ENCODE peak calls at places on chromosomes 5 and 9, in four cellular contexts. V is GM12892, S is HepG2, L is K562. X is an unnamed sample.

GRCh38 chr5:852018-852417 is 1.2 kb upstream of the ZDHHC11 start:
- DNase-seq in V (no peak), S (no peak), L (no peak), X (no peak)

GRCh38 chr5:88839238-88839637 is 43.7 kb downstream of the MEF2C start:
- DNase-seq in V (no peak), S (no peak), L (no peak), X (no peak)

GRCh38 chr5:100691545-100691944 is 156.4 kb downstream of the FAM174A start:
- DNase-seq in L (no peak), S (no peak), V (no peak), X (no peak)

GRCh38 chr9:133834080-133834976 is 96.2 kb upstream of the SARDH start:
- DNase-seq in L (no peak), V (no peak), S (no peak), X (no peak)

GRCh38 chr5:134370306-134370870 is 981 bp upstream of the UBE2B start:
- DNase-seq in L (no peak), V (no peak), S (no peak), X (no peak)

GRCh38 chr5:141003791-141004601 is 37.7 kb downstream of the PCDHAC2 start:
- DNase-seq in V (no peak), L (no peak), S (no peak), X (no peak)

GRCh38 chr5:133635051-133635450 is 22.7 kb upstream of the FSTL4 start:
- DNase-seq in V (no peak), L (no peak), S (no peak), X (no peak)

GRCh38 chr5:6404129-6404528 is 25.8 kb upstream of the MED10 start:
- DNase-seq in L (no peak), V (no peak), S (no peak), X (no peak)

DNA sequence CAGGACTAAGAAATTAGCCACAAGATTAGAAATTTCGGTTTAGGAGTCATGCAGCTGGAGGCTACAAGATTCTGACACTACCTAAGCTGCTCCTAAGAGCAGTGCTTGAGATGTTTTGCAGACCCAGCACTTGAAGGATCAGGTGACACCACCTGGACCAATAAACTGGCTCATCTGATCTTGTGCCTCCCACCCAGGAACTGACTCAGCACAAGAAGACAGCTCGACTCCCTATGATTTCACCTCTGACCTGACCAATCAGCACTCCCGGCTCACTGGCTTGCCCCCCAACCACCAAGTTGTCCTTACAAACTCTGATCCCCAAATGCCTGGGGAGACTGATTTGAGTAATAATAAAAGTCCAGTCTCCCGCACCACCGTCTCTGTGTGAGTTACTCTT is 170.4 kb downstream of the TTC39B start:
- DNase-seq in V (no peak), L (no peak), S (no peak), X (no peak)
- TF ChIP-seq POLR2A in V (no peak), L (no peak), S (no peak), X (no peak)

DNA sequence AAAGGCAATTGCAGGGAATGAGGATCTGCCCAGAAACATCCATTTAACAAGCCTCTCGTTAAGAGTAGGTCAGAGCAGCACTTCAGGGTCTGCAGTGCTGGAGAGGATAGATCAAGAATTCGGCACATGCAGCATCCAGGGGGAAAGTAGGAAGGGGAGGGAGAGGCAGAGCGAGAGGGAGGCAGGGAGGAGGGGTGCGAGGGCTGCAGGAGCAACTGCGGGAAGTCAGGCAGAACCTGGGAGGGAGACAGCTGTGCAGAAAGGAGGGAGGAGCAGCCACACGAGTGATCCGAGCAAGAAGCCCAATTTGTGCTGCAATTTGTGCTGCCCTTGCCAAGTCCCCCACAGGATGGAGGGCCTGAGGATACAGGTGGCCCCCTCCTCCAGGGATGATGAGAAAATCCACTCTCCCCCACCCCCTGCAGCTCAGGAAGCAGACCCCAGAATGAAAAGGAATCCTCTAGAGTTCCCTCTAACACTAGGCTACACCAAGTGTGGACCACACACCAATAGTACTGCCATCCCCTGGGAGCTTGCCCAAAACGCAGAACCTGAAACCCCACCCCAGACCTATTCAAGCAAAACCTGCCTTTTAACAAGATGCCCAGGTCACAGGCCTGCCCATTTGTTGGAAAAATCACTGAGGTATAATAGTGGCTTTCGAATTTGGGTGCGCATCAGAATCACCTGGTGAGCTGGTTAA is 62.1 kb downstream of the EPB41L4B start:
- DNase-seq in S (no peak), L (no peak), V (no peak), X (no peak)
- TF ChIP-seq TAF1 in S (no peak), L (no peak), V (no peak), X (no peak)

DNA sequence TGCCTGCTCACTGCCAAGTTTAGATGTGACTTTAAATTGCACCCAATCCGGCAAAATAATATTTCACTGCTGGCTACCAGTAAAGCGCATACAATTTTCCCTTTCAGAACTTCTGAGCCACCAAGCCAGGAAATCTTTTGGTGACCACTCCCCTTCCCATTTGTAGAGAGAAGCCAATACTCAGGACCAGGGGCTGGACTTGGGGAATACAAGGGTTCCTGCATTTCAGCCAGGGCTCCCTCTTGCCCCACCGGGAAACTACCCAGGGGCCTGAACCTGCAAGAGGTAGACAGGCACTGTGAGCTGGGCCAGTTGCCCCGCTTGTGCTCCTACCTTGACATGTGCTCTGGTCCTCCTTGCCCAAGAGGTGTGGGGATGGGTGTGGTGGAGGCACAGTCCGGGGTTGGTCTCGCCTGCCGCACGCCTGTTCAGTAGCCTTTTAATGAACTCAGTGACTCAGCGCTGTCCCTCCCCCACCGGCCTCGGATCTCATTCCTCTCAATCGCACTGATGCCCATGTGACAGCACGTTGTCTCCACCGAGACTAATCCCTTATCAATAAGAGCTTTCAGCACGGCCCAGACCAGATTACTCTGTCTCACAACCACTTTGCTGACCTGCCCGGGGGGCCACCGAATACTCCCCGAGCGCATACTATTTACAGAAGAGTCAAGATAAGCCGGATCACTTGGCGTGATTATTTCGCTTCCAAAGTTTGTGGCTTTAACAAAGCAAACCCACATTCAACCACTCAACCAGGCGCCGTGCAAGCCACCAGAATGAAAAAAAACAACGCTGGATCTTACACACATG is 226.5 kb downstream of the DCP2 start:
- DNase-seq in S (peak; percentile 81), V (no peak), L (peak; percentile 63), X (no peak)
- TF ChIP-seq POLR2A in S (no peak), V (no peak), L (no peak), X (no peak)

DNA sequence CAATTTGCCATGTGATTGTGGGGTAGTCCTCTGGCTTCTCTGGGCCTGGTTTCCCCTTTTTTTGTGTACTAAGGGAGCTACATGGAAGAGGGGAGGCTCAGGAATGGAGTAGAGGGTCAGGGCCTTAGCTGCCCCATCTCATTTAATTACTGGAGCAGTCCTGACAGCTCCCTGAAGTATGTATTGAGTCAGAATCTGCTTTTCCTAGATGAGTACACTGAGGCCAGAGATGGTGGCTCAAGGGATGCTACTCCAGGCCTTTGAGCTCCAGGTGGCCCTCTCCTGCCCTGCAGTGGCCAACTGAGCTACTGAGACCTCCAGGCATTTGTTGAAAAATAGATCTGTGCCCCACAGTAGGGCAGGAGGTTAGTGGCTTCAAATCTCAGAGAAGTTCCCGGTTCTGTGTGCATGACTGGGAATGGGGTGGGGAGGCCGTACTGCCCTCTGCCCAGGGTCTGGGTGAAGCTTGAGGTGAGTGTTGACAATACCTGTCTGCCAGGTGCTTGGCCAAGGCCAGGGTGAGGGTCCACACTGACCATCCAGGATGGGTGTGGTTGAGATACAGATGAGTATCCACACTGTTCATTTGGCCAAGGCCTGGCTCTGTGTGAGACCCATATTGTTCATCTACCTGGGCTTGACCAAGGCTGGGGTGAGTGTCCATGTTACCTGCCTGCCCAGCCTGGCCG is 45.7 kb downstream of the CXXC5 start:
- DNase-seq in S (no peak), V (no peak), L (no peak), X (no peak)
- TF ChIP-seq TAF1 in S (no peak), V (no peak), L (no peak), X (no peak)

DNA sequence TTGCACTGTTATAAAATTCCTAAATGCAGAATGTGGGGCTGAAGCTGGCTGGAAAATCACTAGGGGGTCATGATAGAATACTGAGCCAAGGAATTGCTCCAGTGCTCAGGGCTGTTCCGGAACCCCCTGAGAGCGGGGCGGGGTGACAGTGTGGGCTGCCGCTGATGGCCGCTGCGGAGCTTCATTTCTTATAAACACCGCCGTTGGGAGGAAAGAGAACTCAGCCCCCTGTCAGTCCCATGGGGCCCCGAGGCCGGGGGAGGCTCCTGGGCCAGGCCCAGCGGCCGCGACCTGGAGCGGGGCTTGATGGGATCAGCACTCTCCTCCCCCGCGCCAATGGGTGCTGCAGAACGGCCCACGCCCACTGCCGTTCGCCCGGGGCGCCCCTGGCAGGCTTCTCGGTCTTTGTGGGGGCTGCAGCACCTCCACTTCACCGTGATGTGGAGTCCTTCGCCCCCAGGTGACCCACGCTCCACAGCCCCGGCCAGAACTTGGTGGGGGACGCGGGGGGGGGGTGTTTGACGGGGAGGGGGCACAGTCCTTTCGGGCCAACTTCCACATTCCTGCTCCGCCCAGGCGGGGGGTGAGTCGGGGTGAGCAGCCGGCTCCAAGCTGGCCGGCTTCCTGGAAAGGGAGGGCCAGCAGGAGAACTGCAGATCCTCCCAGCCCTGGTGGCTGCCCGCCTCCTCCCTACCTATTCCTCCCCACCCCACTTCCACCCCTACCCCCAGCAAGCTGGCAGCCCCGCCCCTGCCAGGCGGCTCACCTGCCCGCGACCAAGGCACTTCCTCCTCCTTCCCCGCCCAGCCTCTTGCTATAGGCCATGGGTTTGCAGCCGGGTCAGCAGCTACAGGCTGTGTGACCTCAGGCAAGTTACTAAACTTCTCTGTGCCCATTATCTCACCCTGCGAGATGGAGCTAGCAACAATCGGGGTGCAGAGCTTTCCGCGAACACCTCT is 5.4 kb upstream of the IRF1 start:
- DNase-seq in S (peak; percentile 87), L (peak; percentile 92), V (peak; percentile 68), X (peak; percentile 60)
- TF ChIP-seq POLR2A in S (peak; percentile 68), L (peak; percentile 61), V (peak; percentile 48), X (no peak)

GRCh38 chr5:142446131-142446959 is 121.5 kb upstream of the SPRY4 start:
- DNase-seq in S (peak; percentile 83), L (no peak), V (no peak), X (no peak)
- TF ChIP-seq TAF1 in S (no peak), L (no peak), V (no peak), X (no peak)

DNA sequence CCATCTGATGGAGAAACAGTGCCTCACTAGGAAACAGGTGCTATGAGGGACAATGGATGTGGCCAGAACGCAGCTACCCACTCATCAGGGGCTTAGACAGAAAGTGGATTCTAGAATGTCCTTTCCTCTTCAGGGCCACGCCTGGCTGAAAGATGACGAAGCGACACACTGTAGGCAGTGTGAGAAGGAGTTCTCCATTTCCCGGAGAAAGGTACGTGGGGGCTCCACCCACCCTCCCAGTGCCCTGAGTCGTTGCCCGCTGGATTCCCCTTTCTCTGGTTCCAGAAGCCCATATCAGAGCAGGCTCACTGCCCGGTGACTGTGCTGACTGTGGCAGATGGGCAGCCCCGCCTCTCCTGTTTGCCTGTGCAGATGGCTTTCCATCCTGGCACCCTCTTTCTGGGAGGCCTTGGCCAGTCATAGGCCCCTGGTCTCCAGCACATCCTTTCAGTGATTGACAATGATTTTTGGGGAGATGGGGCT is 16.0 kb downstream of the HNRNPH1 start:
- DNase-seq in V (no peak), S (no peak), L (no peak), X (no peak)
- TF ChIP-seq POLR2A in V (no peak), S (no peak), L (peak; percentile 16), X (peak; percentile 5)

GRCh38 chr5:26023361-26023760 is 1015.0 kb downstream of the CDH9 start:
- DNase-seq in S (no peak), L (no peak), V (no peak), X (no peak)

DNA sequence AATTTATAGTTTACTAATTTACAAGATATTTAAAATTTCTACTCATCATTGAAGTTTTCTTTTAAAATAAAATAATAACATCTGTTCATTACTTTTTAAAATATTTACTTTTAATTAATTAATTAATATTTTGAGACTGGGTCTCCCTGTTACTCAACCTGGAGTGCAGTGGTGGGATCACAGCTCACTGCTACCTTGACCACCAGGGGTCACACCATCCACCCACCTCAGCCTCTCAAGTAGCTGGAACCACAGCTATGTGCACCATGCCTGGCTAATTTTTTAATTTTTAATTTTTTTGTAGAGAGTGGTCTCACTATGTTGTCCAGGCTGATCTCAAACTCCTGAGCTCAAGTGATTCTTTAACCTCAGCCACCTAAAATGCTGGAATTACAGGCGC is 1013.6 kb downstream of the CDH9 start:
- DNase-seq in S (peak; percentile 5), L (no peak), V (no peak), X (no peak)
- TF ChIP-seq TAF1 in S (no peak), L (no peak), V (no peak), X (no peak)